ENCODE peak calls at places on chromosome X, in eight cellular contexts. I, E, R, Z, U, F, C and G are unnamed samples.

GRCh38 chrX:14398725-14399124 is 130.6 kb upstream of the GLRA2 start:
- DNase-seq in I (no peak), E (no peak), C (no peak), Z (no peak), R (no peak), F (no peak), U (no peak), G (no peak)

GRCh38 chrX:1593286-1594271 is 2.2 kb downstream of the AKAP17A start:
- DNase-seq in C (no peak), I (no peak), F (no peak), R (no peak), U (no peak), E (no peak), Z (no peak), G (no peak)

GRCh38 chrX:15744181-15744867 is 6.3 kb downstream of the CA5B start:
- DNase-seq in U (no peak), F (no peak), C (no peak), E (no peak), R (no peak), I (no peak), Z (no peak), G (no peak)

GRCh38 chrX:32024072-32024471 is 952.2 kb upstream of the FTHL17 start:
- DNase-seq in E (no peak), F (no peak), I (no peak), Z (no peak), R (no peak), U (no peak), C (no peak), G (no peak)

GRCh38 chrX:138519296-138519695 is 192.2 kb downstream of the FGF13 start:
- DNase-seq in Z (no peak), R (no peak), C (no peak), U (no peak), I (peak), F (no peak), E (no peak), G (no peak)

GRCh38 chrX:23789386-23790146 is 6.6 kb downstream of the SAT1 start:
- DNase-seq in F (no peak), I (no peak), R (no peak), Z (no peak), U (no peak), C (no peak), E (no peak), G (peak)

GRCh38 chrX:78532363-78532762 is 126.8 kb downstream of the RTL3 start:
- DNase-seq in E (no peak), F (no peak), Z (no peak), R (no peak), U (no peak), I (no peak), C (no peak), G (no peak)

GRCh38 chrX:40130207-40130606 is 32.4 kb upstream of the BCOR start:
- DNase-seq in U (no peak), F (no peak), R (no peak), Z (no peak), I (no peak), C (no peak), E (no peak), G (no peak)

GRCh38 chrX:32170481-32170880 is 1040.9 kb downstream of the DMD start:
- DNase-seq in C (no peak), U (no peak), E (no peak), Z (no peak), F (no peak), R (no peak), I (no peak), G (no peak)

GRCh38 chrX:34656842-34657780 is at the start of gene TMEM47:
- DNase-seq in F (no peak), U (no peak), E (no peak), R (no peak), Z (no peak), C (peak), I (peak), G (no peak)

GRCh38 chrX:104318330-104319009 is 63.7 kb upstream of the ESX1 start:
- DNase-seq in R (no peak), Z (no peak), F (no peak), C (no peak), E (no peak), I (peak), U (no peak), G (no peak)

GRCh38 chrX:77436682-77437081 is 10.5 kb upstream of the FGF16 start:
- DNase-seq in Z (no peak), I (no peak), U (no peak), R (no peak), C (no peak), E (no peak), F (no peak), G (no peak)

GRCh38 chrX:49993661-49994060 is 71.3 kb downstream of the CLCN5 start:
- DNase-seq in Z (no peak), C (no peak), F (no peak), I (no peak), E (no peak), U (no peak), R (no peak), G (no peak)